ENCODE peak calls at places on chromosomes 6 and 20, in ten cellular contexts. One of them, this sample, is unnamed.

GRCh38 chr20:62860924-62861691 is 514 bp downstream of the TCFL5 start:
- DNase-seq in iris pigment epithelial cell: peak
- DNase-seq in iPS DF 6.9: no peak
- DNase-seq in NCI-H460: no peak
- DNase-seq in EH: peak
- DNase-seq in CD8-positive, alpha-beta T cell: peak
- DNase-seq in immature natural killer cell: peak
- DNase-seq in AG10803: peak
- DNase-seq in stimulated activated CD4-positive, alpha-beta T cell treated with anti-CD3 and anti-CD28 coated beads, Interleukin-4, amount 100 ng/mL, for 48 hours: peak
- DNase-seq in mucosa of descending colon: peak
- DNase-seq in this sample: no peak

GRCh38 chr6:105014954-105015353 is 58.0 kb downstream of the LIN28B start:
- DNase-seq in iris pigment epithelial cell: no peak
- DNase-seq in iPS DF 6.9: no peak
- DNase-seq in NCI-H460: no peak
- DNase-seq in EH: peak
- DNase-seq in CD8-positive, alpha-beta T cell: no peak
- DNase-seq in immature natural killer cell: no peak
- DNase-seq in AG10803: no peak
- DNase-seq in stimulated activated CD4-positive, alpha-beta T cell treated with anti-CD3 and anti-CD28 coated beads, Interleukin-4, amount 100 ng/mL, for 48 hours: no peak
- DNase-seq in mucosa of descending colon: no peak
- DNase-seq in this sample: no peak

GRCh38 chr20:10982692-10983091 is 308.9 kb upstream of the JAG1 start:
- DNase-seq in iris pigment epithelial cell: peak
- DNase-seq in iPS DF 6.9: no peak
- DNase-seq in NCI-H460: no peak
- DNase-seq in EH: peak
- DNase-seq in CD8-positive, alpha-beta T cell: no peak
- DNase-seq in immature natural killer cell: no peak
- DNase-seq in AG10803: peak
- DNase-seq in stimulated activated CD4-positive, alpha-beta T cell treated with anti-CD3 and anti-CD28 coated beads, Interleukin-4, amount 100 ng/mL, for 48 hours: no peak
- DNase-seq in mucosa of descending colon: no peak
- DNase-seq in this sample: no peak

GRCh38 chr6:102766946-102767345 is 1373.4 kb downstream of the GRIK2 start:
- DNase-seq in iris pigment epithelial cell: peak
- DNase-seq in iPS DF 6.9: no peak
- DNase-seq in NCI-H460: no peak
- DNase-seq in EH: peak
- DNase-seq in CD8-positive, alpha-beta T cell: no peak
- DNase-seq in immature natural killer cell: no peak
- DNase-seq in AG10803: no peak
- DNase-seq in stimulated activated CD4-positive, alpha-beta T cell treated with anti-CD3 and anti-CD28 coated beads, Interleukin-4, amount 100 ng/mL, for 48 hours: no peak
- DNase-seq in mucosa of descending colon: no peak
- DNase-seq in this sample: no peak

GRCh38 chr6:144530118-144530517 is 245.0 kb downstream of the UTRN start:
- DNase-seq in iris pigment epithelial cell: no peak
- DNase-seq in iPS DF 6.9: no peak
- DNase-seq in NCI-H460: no peak
- DNase-seq in EH: no peak
- DNase-seq in CD8-positive, alpha-beta T cell: no peak
- DNase-seq in immature natural killer cell: no peak
- DNase-seq in AG10803: no peak
- DNase-seq in stimulated activated CD4-positive, alpha-beta T cell treated with anti-CD3 and anti-CD28 coated beads, Interleukin-4, amount 100 ng/mL, for 48 hours: no peak
- DNase-seq in mucosa of descending colon: no peak
- DNase-seq in this sample: no peak

GRCh38 chr6:170167657-170168159 is 123.2 kb downstream of the DLL1 start:
- DNase-seq in iris pigment epithelial cell: no peak
- DNase-seq in iPS DF 6.9: no peak
- DNase-seq in NCI-H460: no peak
- DNase-seq in EH: no peak
- DNase-seq in CD8-positive, alpha-beta T cell: no peak
- DNase-seq in immature natural killer cell: no peak
- DNase-seq in AG10803: no peak
- DNase-seq in stimulated activated CD4-positive, alpha-beta T cell treated with anti-CD3 and anti-CD28 coated beads, Interleukin-4, amount 100 ng/mL, for 48 hours: no peak
- DNase-seq in mucosa of descending colon: peak
- DNase-seq in this sample: no peak

GRCh38 chr6:1917628-1918371 is 308.1 kb downstream of the FOXC1 start:
- DNase-seq in iris pigment epithelial cell: peak
- DNase-seq in iPS DF 6.9: no peak
- DNase-seq in NCI-H460: no peak
- DNase-seq in EH: peak
- DNase-seq in CD8-positive, alpha-beta T cell: no peak
- DNase-seq in immature natural killer cell: peak
- DNase-seq in AG10803: peak
- DNase-seq in stimulated activated CD4-positive, alpha-beta T cell treated with anti-CD3 and anti-CD28 coated beads, Interleukin-4, amount 100 ng/mL, for 48 hours: peak
- DNase-seq in mucosa of descending colon: no peak
- DNase-seq in this sample: peak

GRCh38 chr6:121652726-121653623 is 217.5 kb downstream of the GJA1 start:
- DNase-seq in iris pigment epithelial cell: peak
- DNase-seq in iPS DF 6.9: no peak
- DNase-seq in NCI-H460: peak
- DNase-seq in EH: peak
- DNase-seq in CD8-positive, alpha-beta T cell: no peak
- DNase-seq in immature natural killer cell: no peak
- DNase-seq in AG10803: peak
- DNase-seq in stimulated activated CD4-positive, alpha-beta T cell treated with anti-CD3 and anti-CD28 coated beads, Interleukin-4, amount 100 ng/mL, for 48 hours: no peak
- DNase-seq in mucosa of descending colon: no peak
- DNase-seq in this sample: no peak

GRCh38 chr6:14276667-14277404 is 159.3 kb downstream of the CD83 start:
- DNase-seq in iris pigment epithelial cell: no peak
- DNase-seq in iPS DF 6.9: no peak
- DNase-seq in NCI-H460: no peak
- DNase-seq in EH: peak
- DNase-seq in CD8-positive, alpha-beta T cell: no peak
- DNase-seq in immature natural killer cell: peak
- DNase-seq in AG10803: no peak
- DNase-seq in stimulated activated CD4-positive, alpha-beta T cell treated with anti-CD3 and anti-CD28 coated beads, Interleukin-4, amount 100 ng/mL, for 48 hours: no peak
- DNase-seq in mucosa of descending colon: no peak
- DNase-seq in this sample: no peak

GRCh38 chr6:113719545-113719944 is 137.6 kb upstream of the MARCKS start:
- DNase-seq in iris pigment epithelial cell: peak
- DNase-seq in iPS DF 6.9: no peak
- DNase-seq in NCI-H460: no peak
- DNase-seq in EH: peak
- DNase-seq in CD8-positive, alpha-beta T cell: no peak
- DNase-seq in immature natural killer cell: no peak
- DNase-seq in AG10803: peak
- DNase-seq in stimulated activated CD4-positive, alpha-beta T cell treated with anti-CD3 and anti-CD28 coated beads, Interleukin-4, amount 100 ng/mL, for 48 hours: no peak
- DNase-seq in mucosa of descending colon: no peak
- DNase-seq in this sample: no peak

GRCh38 chr6:132218063-132218696 is 183.1 kb downstream of the MOXD1 start:
- DNase-seq in iris pigment epithelial cell: peak
- DNase-seq in iPS DF 6.9: no peak
- DNase-seq in NCI-H460: peak
- DNase-seq in EH: peak
- DNase-seq in CD8-positive, alpha-beta T cell: no peak
- DNase-seq in immature natural killer cell: no peak
- DNase-seq in AG10803: no peak
- DNase-seq in stimulated activated CD4-positive, alpha-beta T cell treated with anti-CD3 and anti-CD28 coated beads, Interleukin-4, amount 100 ng/mL, for 48 hours: no peak
- DNase-seq in mucosa of descending colon: no peak
- DNase-seq in this sample: no peak

GRCh38 chr6:137794510-137795200 is 72.4 kb upstream of the TNFAIP3 start:
- DNase-seq in iris pigment epithelial cell: no peak
- DNase-seq in iPS DF 6.9: no peak
- DNase-seq in NCI-H460: no peak
- DNase-seq in EH: no peak
- DNase-seq in CD8-positive, alpha-beta T cell: no peak
- DNase-seq in immature natural killer cell: no peak
- DNase-seq in AG10803: no peak
- DNase-seq in stimulated activated CD4-positive, alpha-beta T cell treated with anti-CD3 and anti-CD28 coated beads, Interleukin-4, amount 100 ng/mL, for 48 hours: no peak
- DNase-seq in mucosa of descending colon: no peak
- DNase-seq in this sample: no peak

GRCh38 chr6:13638014-13638413 is 22.9 kb downstream of the NOL7 start:
- DNase-seq in iris pigment epithelial cell: no peak
- DNase-seq in iPS DF 6.9: no peak
- DNase-seq in NCI-H460: no peak
- DNase-seq in EH: no peak
- DNase-seq in CD8-positive, alpha-beta T cell: no peak
- DNase-seq in immature natural killer cell: no peak
- DNase-seq in AG10803: no peak
- DNase-seq in stimulated activated CD4-positive, alpha-beta T cell treated with anti-CD3 and anti-CD28 coated beads, Interleukin-4, amount 100 ng/mL, for 48 hours: no peak
- DNase-seq in mucosa of descending colon: no peak
- DNase-seq in this sample: no peak

GRCh38 chr6:37660317-37660716 is 37.4 kb downstream of the MDGA1 start:
- DNase-seq in iris pigment epithelial cell: no peak
- DNase-seq in iPS DF 6.9: no peak
- DNase-seq in NCI-H460: no peak
- DNase-seq in EH: no peak
- DNase-seq in CD8-positive, alpha-beta T cell: no peak
- DNase-seq in immature natural killer cell: no peak
- DNase-seq in AG10803: no peak
- DNase-seq in stimulated activated CD4-positive, alpha-beta T cell treated with anti-CD3 and anti-CD28 coated beads, Interleukin-4, amount 100 ng/mL, for 48 hours: no peak
- DNase-seq in mucosa of descending colon: no peak
- DNase-seq in this sample: no peak

GRCh38 chr6:144730088-144730640 is 445.0 kb downstream of the UTRN start:
- DNase-seq in iris pigment epithelial cell: no peak
- DNase-seq in iPS DF 6.9: no peak
- DNase-seq in NCI-H460: no peak
- DNase-seq in EH: no peak
- DNase-seq in CD8-positive, alpha-beta T cell: no peak
- DNase-seq in immature natural killer cell: no peak
- DNase-seq in AG10803: no peak
- DNase-seq in stimulated activated CD4-positive, alpha-beta T cell treated with anti-CD3 and anti-CD28 coated beads, Interleukin-4, amount 100 ng/mL, for 48 hours: no peak
- DNase-seq in mucosa of descending colon: no peak
- DNase-seq in this sample: no peak

GRCh38 chr6:44012078-44012493 is 115.2 kb downstream of the MRPL14 start:
- DNase-seq in iris pigment epithelial cell: peak
- DNase-seq in iPS DF 6.9: no peak
- DNase-seq in NCI-H460: no peak
- DNase-seq in EH: peak
- DNase-seq in CD8-positive, alpha-beta T cell: no peak
- DNase-seq in immature natural killer cell: no peak
- DNase-seq in AG10803: peak
- DNase-seq in stimulated activated CD4-positive, alpha-beta T cell treated with anti-CD3 and anti-CD28 coated beads, Interleukin-4, amount 100 ng/mL, for 48 hours: no peak
- DNase-seq in mucosa of descending colon: no peak
- DNase-seq in this sample: no peak

GRCh38 chr6:162090734-162091133 is 636.8 kb downstream of the PRKN start:
- DNase-seq in iris pigment epithelial cell: peak
- DNase-seq in iPS DF 6.9: no peak
- DNase-seq in NCI-H460: no peak
- DNase-seq in EH: no peak
- DNase-seq in CD8-positive, alpha-beta T cell: no peak
- DNase-seq in immature natural killer cell: no peak
- DNase-seq in AG10803: peak
- DNase-seq in stimulated activated CD4-positive, alpha-beta T cell treated with anti-CD3 and anti-CD28 coated beads, Interleukin-4, amount 100 ng/mL, for 48 hours: no peak
- DNase-seq in mucosa of descending colon: no peak
- DNase-seq in this sample: no peak

GRCh38 chr20:62583424-62583920 is 58.8 kb upstream of the SLCO4A1 start:
- DNase-seq in iris pigment epithelial cell: no peak
- DNase-seq in iPS DF 6.9: no peak
- DNase-seq in NCI-H460: no peak
- DNase-seq in EH: peak
- DNase-seq in CD8-positive, alpha-beta T cell: no peak
- DNase-seq in immature natural killer cell: no peak
- DNase-seq in AG10803: peak
- DNase-seq in stimulated activated CD4-positive, alpha-beta T cell treated with anti-CD3 and anti-CD28 coated beads, Interleukin-4, amount 100 ng/mL, for 48 hours: no peak
- DNase-seq in mucosa of descending colon: no peak
- DNase-seq in this sample: no peak

GRCh38 chr6:43014434-43014909 is 423 bp downstream of the KLHDC3 start:
- DNase-seq in iris pigment epithelial cell: peak
- DNase-seq in iPS DF 6.9: no peak
- DNase-seq in NCI-H460: no peak
- DNase-seq in EH: peak
- DNase-seq in CD8-positive, alpha-beta T cell: no peak
- DNase-seq in immature natural killer cell: no peak
- DNase-seq in AG10803: peak
- DNase-seq in stimulated activated CD4-positive, alpha-beta T cell treated with anti-CD3 and anti-CD28 coated beads, Interleukin-4, amount 100 ng/mL, for 48 hours: no peak
- DNase-seq in mucosa of descending colon: no peak
- DNase-seq in this sample: no peak

This sample was measured in activated T-cell treated with anti-CD3 and anti-CD28 coated beads for 4 hours.